ENCODE peak calls at places on chromosomes 1 and 21, in ten cellular contexts. F is GM06990, U is PC-9, K is lower lobe of right lung, B is dorsolateral prefrontal cortex, D is mesendoderm, L is heart left ventricle, R is H7, Y is aorta, H is cardiac muscle cell. J is an unnamed sample.

GRCh38 chr1:31753623-31754349 is 10.4 kb downstream of the ADGRB2 start:
- DNase-seq in F (no peak), U (no peak), K (no peak), B (peak; percentile 93), D (no peak), L (no peak), R (no peak), Y (peak; percentile 75), H (no peak), J (peak; percentile 54)

GRCh38 chr1:68145418-68146126 is 86.8 kb downstream of the WLS start:
- DNase-seq in F (no peak), U (peak; percentile 67), K (no peak), B (no peak), D (no peak), L (no peak), R (no peak), Y (no peak), H (no peak), J (no peak)

GRCh38 chr1:18922319-18922726 is 20.0 kb upstream of the ALDH4A1 start:
- DNase-seq in F (no peak), U (peak; percentile 47), K (peak; percentile 74), B (peak; percentile 73), D (no peak), L (peak; percentile 83), R (no peak), Y (peak; percentile 89), H (peak; percentile 87), J (peak; percentile 96)

GRCh38 chr1:232983375-232983774 is 33.0 kb downstream of the NTPCR start:
- DNase-seq in F (no peak), U (no peak), K (no peak), B (no peak), D (no peak), L (no peak), R (peak; percentile 22), Y (no peak), H (no peak), J (no peak)

GRCh38 chr1:48960304-48960703 is 183.6 kb upstream of the BEND5 start:
- DNase-seq in F (no peak), U (no peak), K (no peak), B (no peak), D (no peak), L (no peak), R (no peak), Y (no peak), H (no peak), J (no peak)

GRCh38 chr1:246518456-246519205 is 11.6 kb upstream of the SMYD3 start:
- DNase-seq in F (no peak), U (no peak), K (no peak), B (no peak), D (no peak), L (no peak), R (no peak), Y (no peak), H (no peak), J (no peak)

GRCh38 chr1:57279909-57280666 is 143.8 kb downstream of the DAB1 start:
- DNase-seq in F (no peak), U (peak; percentile 48), K (no peak), B (no peak), D (peak; percentile 12), L (no peak), R (no peak), Y (no peak), H (no peak), J (no peak)

GRCh38 chr21:14598065-14598464 is 52.0 kb upstream of the SAMSN1 start:
- DNase-seq in F (no peak), U (no peak), K (no peak), B (no peak), D (no peak), L (no peak), R (no peak), Y (no peak), H (no peak), J (no peak)

GRCh38 chr1:36894824-36895223 is 139.5 kb downstream of the GRIK3 start:
- DNase-seq in F (no peak), U (no peak), K (no peak), B (no peak), D (no peak), L (no peak), R (no peak), Y (no peak), H (no peak), J (no peak)

GRCh38 chr1:47592296-47592975 is 154.6 kb downstream of the FOXD2 start:
- DNase-seq in F (no peak), U (no peak), K (no peak), B (no peak), D (no peak), L (no peak), R (peak; percentile 49), Y (no peak), H (no peak), J (no peak)

GRCh38 chr1:230498704-230499103 is 72.6 kb upstream of the PGBD5 start:
- DNase-seq in F (no peak), U (no peak), K (no peak), B (no peak), D (no peak), L (no peak), R (no peak), Y (no peak), H (no peak), J (no peak)
- H3K27me3 ChIP-seq in F (no peaks in the 10 kb centered on the region), U (peaks cover 74% of the 10 kb centered on the region), K (no peaks in the 10 kb centered on the region), B (no peaks in the 10 kb centered on the region), D (no peaks in the 10 kb centered on the region), L (no peaks in the 10 kb centered on the region), R (no peaks in the 10 kb centered on the region), Y (no peaks in the 10 kb centered on the region), H (peaks cover 6% of the 10 kb centered on the region), J (peaks cover 21% of the 10 kb centered on the region)

DNA sequence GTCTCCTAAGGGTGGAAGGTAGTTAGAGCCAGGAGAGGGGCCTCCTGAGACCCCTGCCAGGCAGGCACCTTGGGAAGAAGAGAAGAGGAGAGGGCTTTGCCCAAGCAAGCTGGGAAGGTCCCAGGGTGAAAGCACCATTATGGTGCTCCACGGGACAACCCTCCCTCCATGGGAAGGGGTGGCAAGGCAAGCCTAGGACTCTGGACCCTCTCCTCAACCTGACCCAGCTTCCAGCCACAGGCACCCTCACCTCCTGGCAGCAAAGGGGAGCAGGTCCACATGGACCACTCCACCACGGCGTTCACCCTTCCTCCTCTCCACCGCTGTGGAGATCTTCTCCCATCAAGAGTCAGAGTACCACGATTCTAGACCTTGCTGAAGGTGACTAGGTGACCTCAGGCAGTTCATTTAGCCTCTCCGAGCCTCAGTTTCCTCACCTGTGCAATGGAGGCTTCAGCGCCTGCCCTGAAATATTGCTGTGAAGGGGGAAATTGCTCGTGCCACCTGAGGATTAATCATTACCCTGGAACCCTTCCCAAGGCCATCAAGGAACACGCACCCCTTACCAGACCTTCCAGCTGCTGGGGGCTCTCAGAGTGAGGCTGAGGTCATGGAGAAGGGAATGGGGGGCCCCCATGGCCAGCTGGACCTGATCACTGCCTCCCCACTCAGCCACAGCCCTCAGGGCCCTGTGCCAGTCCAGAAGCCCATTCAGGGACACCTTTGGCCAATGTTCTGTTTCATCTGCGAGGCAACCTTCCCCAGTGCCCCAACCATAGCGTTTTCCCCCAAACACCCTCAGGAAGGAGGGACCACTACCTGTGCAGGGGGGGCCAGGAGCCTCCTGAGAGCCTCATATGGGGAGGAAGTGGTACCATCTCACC is 1.6 kb downstream of the RAP1GAP start:
- DNase-seq in F (no peak), U (no peak), K (no peak), B (no peak), D (no peak), L (no peak), R (no peak), Y (no peak), H (no peak), J (no peak)
- H3K27me3 ChIP-seq in F (peaks cover 10% of the 10 kb centered on the region), U (no peaks in the 10 kb centered on the region), K (peaks cover 50% of the 10 kb centered on the region), B (no peaks in the 10 kb centered on the region), D (no peaks in the 10 kb centered on the region), L (peaks cover 8% of the 10 kb centered on the region), R (peaks cover 21% of the 10 kb centered on the region), Y (no peaks in the 10 kb centered on the region), H (peaks cover 19% of the 10 kb centered on the region), J (no peaks in the 10 kb centered on the region)

DNA sequence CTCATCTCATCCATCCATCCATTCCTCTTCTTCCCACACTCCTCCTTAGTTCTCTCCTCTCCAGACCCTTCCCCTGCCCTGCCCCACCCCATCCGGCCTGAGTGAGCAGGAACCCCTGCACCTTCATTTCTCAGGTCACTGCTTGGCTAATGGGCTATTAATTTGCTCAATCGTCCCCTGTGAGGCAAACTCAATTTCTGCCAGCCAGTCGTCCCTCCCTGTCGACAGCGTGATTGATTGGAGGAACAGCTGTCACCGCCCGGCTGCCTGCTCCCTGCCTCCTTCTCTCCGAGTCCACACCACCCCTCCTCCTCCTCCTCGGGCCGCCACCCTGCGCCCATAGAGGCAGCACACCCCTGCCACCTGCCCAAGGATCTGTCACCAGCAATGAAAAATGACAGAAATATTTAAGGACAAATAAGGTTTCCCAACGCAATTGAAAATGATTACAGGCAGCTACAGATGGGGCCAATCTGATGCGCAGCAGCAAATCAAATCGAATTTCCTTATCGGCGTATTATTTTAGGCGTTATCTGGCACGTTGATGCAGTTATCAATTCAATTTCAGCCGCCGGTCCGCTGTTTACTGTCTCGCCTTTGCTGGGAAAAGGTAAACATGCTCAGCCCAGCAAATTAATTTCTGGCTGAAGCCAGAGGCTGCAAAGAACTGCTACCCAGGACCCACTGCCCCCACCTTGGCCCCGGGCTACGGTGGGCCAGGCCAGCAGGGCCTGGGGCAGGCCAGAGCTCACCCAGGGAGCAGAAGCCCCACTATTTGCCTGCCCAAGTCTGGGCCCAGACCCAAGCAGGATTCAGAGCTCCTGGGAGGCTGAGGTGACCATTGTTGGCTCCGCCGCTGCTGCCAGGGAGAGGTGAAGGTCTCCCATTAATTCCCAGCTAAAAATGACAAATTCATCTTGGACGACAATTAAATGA is 71.3 kb downstream of the TMEM53 start:
- DNase-seq in F (no peak), U (no peak), K (no peak), B (no peak), D (no peak), L (no peak), R (no peak), Y (no peak), H (no peak), J (no peak)
- H3K27me3 ChIP-seq in F (peaks cover 2% of the 10 kb centered on the region), U (peaks cover 19% of the 10 kb centered on the region), K (peaks cover 28% of the 10 kb centered on the region), B (no peaks in the 10 kb centered on the region), D (no peaks in the 10 kb centered on the region), L (no peaks in the 10 kb centered on the region), R (no peaks in the 10 kb centered on the region), Y (no peaks in the 10 kb centered on the region), H (peaks cover 3% of the 10 kb centered on the region), J (peaks cover 59% of the 10 kb centered on the region)

GRCh38 chr1:156413310-156414246 is 44.6 kb downstream of the RHBG start:
- DNase-seq in F (no peak), U (no peak), K (no peak), B (peak; percentile 88), D (no peak), L (no peak), R (peak; percentile 55), Y (no peak), H (no peak), J (no peak)
- H3K27me3 ChIP-seq in F (no peaks in the 10 kb centered on the region), U (no peaks in the 10 kb centered on the region), K (peaks cover 74% of the 10 kb centered on the region), B (no peaks in the 10 kb centered on the region), D (no peaks in the 10 kb centered on the region), L (peaks cover 18% of the 10 kb centered on the region), R (peaks cover 3% of the 10 kb centered on the region), Y (no peaks in the 10 kb centered on the region), H (peaks cover 11% of the 10 kb centered on the region), J (peaks cover 86% of the 10 kb centered on the region)